ENCODE peak calls at places on chromosomes 12 and 14, in seven cellular contexts. R is ascending aorta; E is prostate gland; M is Panc1; F is neural progenitor cell; K is hepatocyte; Q is CD8-positive, alpha-beta T cell. C is an unnamed sample.
A peak's percentile ranks its signal among the peaks of the same experiment; 100 is the strongest.

GRCh38 chr12:114407566-114408411 is 1.8 kb upstream of the TBX5 start:
- DNase-seq in R (no peak), E (no peak), M (no peak), F (no peak), K (peak; percentile 35), Q (no peak), C (no peak)

GRCh38 chr14:89266754-89267153 is 150.3 kb downstream of the FOXN3 start:
- DNase-seq in R (peak; percentile 56), E (no peak), M (no peak), F (no peak), K (no peak), Q (no peak), C (no peak)

GRCh38 chr14:69093551-69094421 is 59.1 kb downstream of the DCAF5 start:
- DNase-seq in R (no peak), E (peak; percentile 28), M (no peak), F (peak; percentile 39), K (peak; percentile 11), Q (no peak), C (peak; percentile 42)

GRCh38 chr14:36281309-36281708 is 39.1 kb downstream of the MBIP start:
- DNase-seq in R (no peak), E (no peak), M (no peak), F (no peak), K (no peak), Q (no peak), C (no peak)

GRCh38 chr12:105083551-105084105 is 630 bp downstream of the ALDH1L2 start:
- DNase-seq in R (peak; percentile 84), E (no peak), M (no peak), F (peak; percentile 34), K (peak; percentile 57), Q (no peak), C (peak; percentile 58)

GRCh38 chr14:93175492-93175891 is 9.2 kb downstream of the MOAP1 start:
- DNase-seq in R (no peak), E (no peak), M (no peak), F (no peak), K (no peak), Q (no peak), C (peak; percentile 11)

GRCh38 chr14:75440733-75441474 is 13.1 kb downstream of the JDP2 start:
- DNase-seq in R (peak; percentile 86), E (peak; percentile 56), M (no peak), F (no peak), K (no peak), Q (no peak), C (peak; percentile 53)

GRCh38 chr12:989751-990278 is 1.2 kb upstream of the ERC1 start:
- DNase-seq in R (peak; percentile 67), E (peak; percentile 7), M (no peak), F (peak; percentile 46), K (peak; percentile 49), Q (no peak), C (no peak)

GRCh38 chr12:57586128-57586527 is 4.9 kb upstream of the PIP4K2C start:
- DNase-seq in R (no peak), E (no peak), M (no peak), F (no peak), K (no peak), Q (no peak), C (no peak)

GRCh38 chr14:74476107-74476506 is 17.0 kb downstream of the NPC2 start:
- DNase-seq in R (no peak), E (no peak), M (no peak), F (no peak), K (no peak), Q (no peak), C (no peak)

GRCh38 chr12:27521981-27522380 is 2.0 kb upstream of the PPFIBP1 start:
- DNase-seq in R (no peak), E (no peak), M (no peak), F (no peak), K (no peak), Q (no peak), C (no peak)

GRCh38 chr12:7376196-7376595 is 67.8 kb downstream of the CD163L1 start:
- DNase-seq in R (no peak), E (no peak), M (no peak), F (no peak), K (no peak), Q (no peak), C (no peak)

GRCh38 chr14:74538411-74539391 is 45.1 kb downstream of the ISCA2 start:
- DNase-seq in R (no peak), E (no peak), M (no peak), F (no peak), K (no peak), Q (no peak), C (no peak)

GRCh38 chr12:109475993-109476806 is 900 bp downstream of the KCTD10 start:
- DNase-seq in R (no peak), E (no peak), M (no peak), F (peak; percentile 24), K (no peak), Q (no peak), C (no peak)

GRCh38 chr12:50151047-50151687 is 16.0 kb downstream of the CERS5 start:
- DNase-seq in R (no peak), E (no peak), M (no peak), F (no peak), K (no peak), Q (no peak), C (no peak)

GRCh38 chr12:52205584-52206308 is 13.9 kb upstream of the KRT80 start:
- DNase-seq in R (no peak), E (no peak), M (no peak), F (no peak), K (no peak), Q (no peak), C (no peak)

GRCh38 chr14:75689012-75689411 is 28.0 kb downstream of the TTLL5 start:
- DNase-seq in R (no peak), E (no peak), M (no peak), F (no peak), K (no peak), Q (no peak), C (no peak)

GRCh38 chr12:95102916-95103671 is 29.7 kb upstream of the NR2C1 start:
- DNase-seq in R (no peak), E (peak; percentile 49), M (peak; percentile 90), F (no peak), K (peak; percentile 13), Q (no peak), C (no peak)

GRCh38 chr12:33253123-33253522 is 186.5 kb downstream of the SYT10 start:
- DNase-seq in R (no peak), E (no peak), M (no peak), F (no peak), K (no peak), Q (no peak), C (no peak)

GRCh38 chr12:47547077-47547476 is 158.8 kb downstream of the RPAP3 start:
- DNase-seq in R (no peak), E (no peak), M (no peak), F (peak; percentile 16), K (no peak), Q (no peak), C (no peak)

GRCh38 chr12:100128509-100128908 is 14.2 kb downstream of the BLTP3B start:
- DNase-seq in R (peak; percentile 74), E (no peak), M (no peak), F (peak; percentile 55), K (peak; percentile 31), Q (no peak), C (no peak)

GRCh38 chr12:2450553-2450952 is 344.2 kb upstream of the FKBP4 start:
- DNase-seq in R (no peak), E (no peak), M (no peak), F (no peak), K (no peak), Q (no peak), C (no peak)

DNA sequence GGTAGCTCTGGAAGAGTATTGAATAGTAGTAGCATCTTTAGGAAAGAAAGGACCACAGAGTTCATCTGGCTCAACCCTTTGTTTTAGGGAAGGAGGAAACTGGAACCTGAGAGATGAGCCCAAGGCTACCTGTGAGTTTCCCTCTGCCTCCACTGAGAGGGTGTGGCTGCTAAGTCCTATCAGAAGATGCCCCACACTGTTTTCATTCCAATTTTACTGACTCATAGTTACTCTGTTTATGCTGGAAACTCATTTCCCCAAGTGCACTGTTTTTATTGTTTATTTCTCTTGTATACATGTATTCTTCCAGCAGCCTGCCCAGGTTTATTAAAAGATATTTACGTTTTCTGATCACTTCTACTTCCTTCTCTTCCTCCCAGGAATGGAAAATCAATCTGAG is 127.4 kb upstream of the ARHGAP5 start:
- DNase-seq in R (no peak), E (no peak), M (no peak), F (no peak), K (no peak), Q (no peak), C (no peak)
- H3K4me1 ChIP-seq in R (no peaks in the 10 kb centered on the region), E (no peaks in the 10 kb centered on the region), M (no peaks in the 10 kb centered on the region), F (peaks cover 18% of the 10 kb centered on the region), K (peaks cover 32% of the 10 kb centered on the region), Q (peaks cover 7% of the 10 kb centered on the region), C (peaks cover 19% of the 10 kb centered on the region)

GRCh38 chr14:104940526-104941150 is 16.0 kb downstream of the PLD4 start:
- DNase-seq in R (no peak), E (no peak), M (no peak), F (peak; percentile 32), K (no peak), Q (no peak), C (no peak)
- TF ChIP-seq CTCF in R (no peak), E (no peak), M (no peak), F (peak; percentile 39), K (peak; percentile 35), Q (no peak), C (no peak)

GRCh38 chr12:12443482-12443881 is 86.6 kb downstream of the BORCS5 start:
- DNase-seq in R (peak; percentile 90), E (peak; percentile 80), M (no peak), F (no peak), K (peak; percentile 23), Q (no peak), C (peak; percentile 49)
- H3K4me1 ChIP-seq in R (peaks cover 36% of the 10 kb centered on the region), E (peaks cover 14% of the 10 kb centered on the region), M (no peaks in the 10 kb centered on the region), F (no peaks in the 10 kb centered on the region), K (peaks cover 17% of the 10 kb centered on the region), Q (peaks cover 44% of the 10 kb centered on the region), C (peaks cover 75% of the 10 kb centered on the region)

DNA sequence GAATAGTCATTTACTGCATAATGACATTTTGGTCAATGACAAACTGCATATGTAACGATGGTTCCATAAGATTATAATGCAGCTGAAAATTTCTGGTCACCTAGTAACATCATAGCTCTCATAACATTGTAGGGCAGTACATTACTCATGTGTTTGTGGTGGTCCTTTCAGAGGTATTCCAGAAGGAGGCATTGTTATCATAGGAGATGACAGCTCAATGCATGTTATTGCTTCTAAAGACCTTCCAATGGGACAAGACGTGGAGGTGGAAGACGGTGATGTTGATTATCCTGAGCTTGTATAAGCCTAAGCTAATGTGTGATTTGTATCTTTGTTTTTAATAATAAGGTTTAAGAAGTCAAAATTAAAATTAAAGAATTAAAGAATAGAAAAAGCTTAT is 43.8 kb upstream of the TSPAN11 start:
- DNase-seq in R (no peak), E (no peak), M (no peak), F (no peak), K (no peak), Q (no peak), C (no peak)
- TF ChIP-seq CTCF in R (no peak), E (no peak), M (no peak), F (no peak), K (no peak), Q (no peak), C (no peak)

GRCh38 chr12:21650997-21651396 is 6.6 kb downstream of the LDHB start:
- DNase-seq in R (no peak), E (no peak), M (no peak), F (no peak), K (no peak), Q (no peak), C (no peak)
- H3K4me1 ChIP-seq in R (peaks cover 2% of the 10 kb centered on the region), E (no peaks in the 10 kb centered on the region), M (peaks cover 4% of the 10 kb centered on the region), F (peaks cover 41% of the 10 kb centered on the region), K (peaks cover 24% of the 10 kb centered on the region), Q (peaks cover 82% of the 10 kb centered on the region), C (peaks cover 57% of the 10 kb centered on the region)

C was measured in stomach.